ENCODE peak calls at places on chromosomes 1 and 21, in nine cellular contexts. P, O, I, X, A, U, K, R and S are unnamed samples.

GRCh38 chr1:33099290-33100118 is 18.6 kb downstream of the AZIN2 start:
- DNase-seq in P (peak), X (peak), R (peak), K (peak), A (peak), O (peak), I (peak), U (peak), S (no peak)

GRCh38 chr1:202162049-202162417 is 1.6 kb upstream of the PTPN7 start:
- DNase-seq in I (no peak), U (peak), P (no peak), R (peak), X (no peak), K (no peak), O (no peak), A (no peak), S (no peak)

GRCh38 chr1:162984699-162985098 is 84.5 kb upstream of the RGS4 start:
- DNase-seq in A (peak), X (no peak), R (no peak), P (peak), O (no peak), K (no peak), U (no peak), I (no peak), S (peak)

GRCh38 chr1:8603220-8603616 is 214.2 kb downstream of the RERE start:
- DNase-seq in U (no peak), I (no peak), A (no peak), R (no peak), K (no peak), O (no peak), P (peak), X (no peak), S (no peak)

GRCh38 chr1:177854951-177855350 is 114.9 kb downstream of the SEC16B start:
- DNase-seq in U (no peak), I (no peak), K (no peak), R (no peak), O (no peak), X (no peak), A (no peak), P (no peak), S (no peak)

GRCh38 chr1:85464497-85465098 is 361 bp downstream of the DDAH1 start:
- DNase-seq in U (no peak), R (no peak), K (no peak), O (no peak), A (peak), I (peak), P (peak), X (peak), S (peak)

GRCh38 chr1:22044690-22045420 is 7.7 kb upstream of the CDC42 start:
- DNase-seq in R (no peak), A (peak), X (no peak), K (no peak), P (peak), I (no peak), U (no peak), O (no peak), S (no peak)

GRCh38 chr1:165129568-165130164 is 226.8 kb downstream of the LMX1A start:
- DNase-seq in R (no peak), X (peak), K (no peak), A (peak), U (peak), P (peak), O (no peak), I (peak), S (peak)

GRCh38 chr1:54225986-54226559 is 26.1 kb downstream of the MRPL37 start:
- DNase-seq in U (no peak), I (no peak), X (no peak), A (no peak), O (no peak), R (no peak), K (no peak), P (no peak), S (no peak)

GRCh38 chr21:30243691-30244090 is 27.8 kb upstream of the CLDN8 start:
- DNase-seq in X (no peak), O (no peak), I (no peak), A (no peak), R (no peak), P (no peak), U (no peak), K (no peak), S (no peak)

GRCh38 chr1:11784993-11785769 is 20.6 kb downstream of the MTHFR start:
- DNase-seq in A (peak), P (peak), R (no peak), O (no peak), X (peak), I (peak), U (no peak), K (peak), S (peak)

GRCh38 chr1:46221749-46222148 is 18.6 kb downstream of the LURAP1 start:
- DNase-seq in U (no peak), O (no peak), I (no peak), P (no peak), K (no peak), X (no peak), R (no peak), A (no peak), S (no peak)

GRCh38 chr21:41901099-41901498 is 22.0 kb upstream of the PRDM15 start:
- DNase-seq in P (no peak), I (no peak), X (no peak), A (no peak), U (no peak), K (no peak), O (no peak), R (no peak), S (no peak)

GRCh38 chr1:91345395-91346005 is 59.1 kb downstream of the HFM1 start:
- DNase-seq in K (no peak), O (no peak), I (no peak), R (no peak), X (no peak), U (no peak), P (no peak), A (no peak), S (no peak)

GRCh38 chr1:89941110-89941770 is 53.7 kb upstream of the ZNF326 start:
- DNase-seq in P (no peak), X (no peak), R (no peak), O (no peak), U (peak), I (no peak), A (no peak), K (no peak), S (no peak)

GRCh38 chr1:92808353-92808752 is 23.4 kb upstream of the EVI5 start:
- DNase-seq in X (no peak), R (no peak), U (no peak), O (no peak), A (no peak), I (no peak), K (no peak), P (no peak), S (no peak)

GRCh38 chr21:24076179-24076578 is 1531.1 kb downstream of the MRPL39 start:
- DNase-seq in R (no peak), O (no peak), I (no peak), A (no peak), U (no peak), X (no peak), P (peak), K (no peak), S (no peak)

GRCh38 chr1:6003568-6004411 is 11.6 kb upstream of the NPHP4 start:
- DNase-seq in A (no peak), O (no peak), U (no peak), K (no peak), R (no peak), I (no peak), X (no peak), P (no peak), S (no peak)

GRCh38 chr1:161115132-161115711 is 2.6 kb downstream of the PFDN2 start:
- DNase-seq in A (peak), U (no peak), K (no peak), X (peak), I (peak), R (no peak), P (peak), O (no peak), S (peak)

GRCh38 chr1:53470584-53470983 is 11.4 kb downstream of the DMRTB1 start:
- DNase-seq in U (no peak), I (no peak), O (no peak), A (no peak), R (no peak), K (no peak), P (no peak), X (no peak), S (no peak)

GRCh38 chr1:154803203-154803920 is 66.7 kb downstream of the KCNN3 start:
- DNase-seq in I (no peak), R (no peak), A (no peak), K (no peak), U (no peak), P (no peak), X (no peak), O (no peak), S (no peak)

GRCh38 chr1:107430540-107431228 is 289.8 kb downstream of the NTNG1 start:
- DNase-seq in P (peak), O (no peak), K (no peak), I (peak), X (peak), A (no peak), R (no peak), U (no peak), S (peak)

GRCh38 chr21:39641827-39642450 is 29.2 kb downstream of the B3GALT5 start:
- DNase-seq in K (no peak), P (no peak), I (no peak), U (no peak), X (no peak), A (no peak), R (no peak), O (no peak), S (no peak)

GRCh38 chr1:206907304-206907991 is 10.2 kb downstream of the IL24 start:
- DNase-seq in U (no peak), X (no peak), A (no peak), I (no peak), K (no peak), R (no peak), O (no peak), P (no peak), S (peak)

GRCh38 chr1:33370286-33370685 is 49.4 kb upstream of the A3GALT2 start:
- DNase-seq in R (no peak), P (peak), K (no peak), U (no peak), O (no peak), A (peak), X (no peak), I (no peak), S (no peak)

GRCh38 chr1:15261155-15262002 is 14.4 kb downstream of the FHAD1 start:
- DNase-seq in K (no peak), U (peak), O (no peak), X (peak), P (no peak), I (no peak), A (no peak), R (no peak), S (peak)

GRCh38 chr1:87399701-87400100 is 71.0 kb downstream of the LMO4 start:
- DNase-seq in I (no peak), X (no peak), U (no peak), P (no peak), O (no peak), A (no peak), K (no peak), R (no peak), S (no peak)

GRCh38 chr1:214314178-214314843 is 33.4 kb downstream of the SMYD2 start:
- DNase-seq in X (no peak), A (no peak), R (no peak), P (no peak), I (no peak), K (no peak), O (no peak), U (no peak), S (no peak)